ENCODE peak calls at places on chromosomes 13 and 19, in seven cellular contexts. I is T-helper 17 cell; H is NCI-H748 treated with DMSO at 0.1 percent for 48 hours; L is activated CD4-positive, alpha-beta T cell treated with anti-CD3 and anti-CD28 coated beads for 48 hours; F is adipocyte; V is tibial nerve; K is stimulated activated CD8-positive, alpha-beta memory T cell treated with anti-CD3 and anti-CD28 coated beads, Interleukin-15, amount 100 ng/mL, for 4 hours. E is an unnamed sample.
A peak's percentile ranks its signal among the peaks of the same experiment; 100 is the strongest.

GRCh38 chr19:56069642-56070041 is 51.5 kb downstream of the ZNF787 start:
- DNase-seq in I (no peak), H (no peak), L (no peak), F (no peak), V (no peak), K (no peak), E (no peak)

GRCh38 chr13:82766732-82767321 is 1115.4 kb downstream of the SLITRK1 start:
- DNase-seq in I (no peak), H (no peak), L (no peak), F (no peak), V (no peak), K (no peak), E (no peak)

GRCh38 chr13:35475960-35476943 is at the start of gene MAB21L1:
- DNase-seq in I (no peak), H (peak; percentile 68), L (peak; percentile 14), F (peak; percentile 95), V (peak; percentile 46), K (no peak), E (no peak)

GRCh38 chr13:108859202-108860012 is 230.0 kb downstream of the MYO16 start:
- DNase-seq in I (no peak), H (no peak), L (no peak), F (peak; percentile 81), V (no peak), K (no peak), E (no peak)

GRCh38 chr13:70568571-70568970 is 460.3 kb upstream of the KLHL1 start:
- DNase-seq in I (no peak), H (peak; percentile 34), L (no peak), F (peak; percentile 77), V (no peak), K (no peak), E (no peak)

GRCh38 chr13:31048521-31048920 is 113.2 kb downstream of the HSPH1 start:
- DNase-seq in I (no peak), H (no peak), L (no peak), F (no peak), V (no peak), K (no peak), E (no peak)

GRCh38 chr13:105410602-105411001 is 1124.9 kb downstream of the EFNB2 start:
- DNase-seq in I (peak; percentile 4), H (peak; percentile 6), L (peak; percentile 49), F (no peak), V (peak; percentile 46), K (no peak), E (no peak)

GRCh38 chr19:48190288-48191284 is 20.1 kb downstream of the ZSWIM9 start:
- DNase-seq in I (peak; percentile 38), H (peak; percentile 17), L (peak; percentile 59), F (no peak), V (no peak), K (peak; percentile 13), E (no peak)

GRCh38 chr19:55460670-55461258 is 678 bp downstream of the ISOC2 start:
- DNase-seq in I (no peak), H (peak; percentile 82), L (peak; percentile 56), F (peak; percentile 89), V (peak; percentile 68), K (no peak), E (no peak)

E was measured in CD14-positive monocyte.